ENCODE peak calls at places on chromosomes 16 and 17, in six cellular contexts. X, S, G, W, C and E are unnamed samples.

GRCh38 chr16:53841884-53842283 is 137.9 kb downstream of the FTO start:
- DNase-seq in X (no peak), S (no peak), G (no peak), W (no peak), C (no peak), E (no peak)

GRCh38 chr17:75493476-75494129 is 21.7 kb downstream of the CASKIN2 start:
- DNase-seq in X (no peak), S (no peak), G (no peak), W (no peak), C (no peak), E (no peak)

GRCh38 chr16:269061-269796 is 6.5 kb downstream of the RGS11 start:
- DNase-seq in X (no peak), S (no peak), G (no peak), W (no peak), C (no peak), E (no peak)

GRCh38 chr17:17549732-17550366 is 41.7 kb downstream of the PEMT start:
- DNase-seq in X (no peak), S (no peak), G (no peak), W (no peak), C (no peak), E (no peak)

GRCh38 chr16:59566446-59566845 is 832.3 kb upstream of the GOT2 start:
- DNase-seq in X (no peak), S (no peak), G (no peak), W (no peak), C (no peak), E (no peak)

GRCh38 chr16:74626741-74627416 is 20.0 kb upstream of the GLG1 start:
- DNase-seq in X (no peak), S (no peak), G (no peak), W (no peak), C (no peak), E (no peak)

GRCh38 chr16:69818811-69819587 is 56.9 kb downstream of the WWP2 start:
- DNase-seq in X (no peak), S (no peak), G (no peak), W (no peak), C (no peak), E (no peak)

GRCh38 chr16:30761427-30761927 is 385 bp downstream of the CFAP119 start:
- DNase-seq in X (peak), S (peak), G (peak), W (peak), C (peak), E (peak)

GRCh38 chr16:56347166-56347565 is 78.2 kb downstream of the AMFR start:
- DNase-seq in X (peak), S (no peak), G (no peak), W (no peak), C (no peak), E (no peak)

GRCh38 chr17:2192367-2193028 is 111.1 kb downstream of the SMG6 start:
- DNase-seq in X (no peak), S (no peak), G (peak), W (no peak), C (peak), E (peak)

GRCh38 chr16:1580956-1581355 is 30.9 kb downstream of the IFT140 start:
- DNase-seq in X (no peak), S (peak), G (peak), W (no peak), C (no peak), E (no peak)

GRCh38 chr17:63096426-63096825 is 130.4 kb downstream of the TANC2 start:
- DNase-seq in X (no peak), S (no peak), G (no peak), W (no peak), C (no peak), E (no peak)

GRCh38 chr17:44786551-44787081 is 27.8 kb downstream of the ADAM11 start:
- DNase-seq in X (peak), S (no peak), G (no peak), W (no peak), C (no peak), E (no peak)

GRCh38 chr16:14302399-14303181 is 231.5 kb downstream of the MRTFB start:
- DNase-seq in X (no peak), S (peak), G (no peak), W (peak), C (peak), E (no peak)

GRCh38 chr17:30476726-30477082 is 504 bp upstream of the GOSR1 start:
- DNase-seq in X (no peak), S (peak), G (no peak), W (no peak), C (peak), E (peak)

GRCh38 chr16:83113811-83114210 is 487.0 kb downstream of the CDH13 start:
- DNase-seq in X (no peak), S (no peak), G (no peak), W (no peak), C (no peak), E (no peak)

GRCh38 chr16:24848065-24848464 is 2.3 kb downstream of the SLC5A11 start:
- DNase-seq in X (no peak), S (no peak), G (peak), W (no peak), C (no peak), E (no peak)

GRCh38 chr17:29177871-29178749 is 2.1 kb downstream of the MYO18A start:
- DNase-seq in X (no peak), S (no peak), G (peak), W (no peak), C (peak), E (no peak)

GRCh38 chr16:64738321-64738960 is 383.4 kb downstream of the CDH11 start:
- DNase-seq in X (no peak), S (no peak), G (no peak), W (no peak), C (no peak), E (no peak)

GRCh38 chr17:142876-143784 is 5.8 kb downstream of the SCGB1C2 start:
- DNase-seq in X (peak), S (no peak), G (no peak), W (no peak), C (no peak), E (no peak)

GRCh38 chr17:34146440-34147043 is 108.5 kb upstream of the CCL2 start:
- DNase-seq in X (peak), S (peak), G (peak), W (peak), C (peak), E (peak)

GRCh38 chr17:75875940-75876189 is 2.5 kb downstream of the TRIM47 start:
- DNase-seq in X (no peak), S (no peak), G (no peak), W (no peak), C (no peak), E (no peak)

GRCh38 chr17:73029941-73030340 is 62.5 kb downstream of the SLC39A11 start:
- DNase-seq in X (no peak), S (no peak), G (no peak), W (no peak), C (no peak), E (no peak)

GRCh38 chr17:65559802-65560627 is 1.4 kb downstream of the AXIN2 start:
- DNase-seq in X (peak), S (peak), G (no peak), W (peak), C (no peak), E (no peak)

GRCh38 chr17:8125196-8125946 is 1.5 kb upstream of the HES7 start:
- DNase-seq in X (peak), S (peak), G (peak), W (peak), C (peak), E (peak)

GRCh38 chr17:83196088-83196765 is 116.8 kb downstream of the METRNL start:
- DNase-seq in X (peak), S (no peak), G (no peak), W (no peak), C (no peak), E (no peak)

GRCh38 chr16:3950343-3951193 is 70.1 kb upstream of the CREBBP start:
- DNase-seq in X (peak), S (no peak), G (peak), W (no peak), C (no peak), E (no peak)

GRCh38 chr17:5537251-5537650 is 47.1 kb downstream of the NLRP1 start:
- DNase-seq in X (no peak), S (no peak), G (no peak), W (no peak), C (no peak), E (no peak)

GRCh38 chr17:77877674-77878355 is 80.7 kb upstream of the TNRC6C start:
- DNase-seq in X (no peak), S (no peak), G (no peak), W (no peak), C (no peak), E (no peak)

GRCh38 chr17:63967953-63968352 is 4.8 kb downstream of the SCN4A start:
- DNase-seq in X (no peak), S (no peak), G (no peak), W (no peak), C (no peak), E (no peak)

GRCh38 chr16:4968879-4969278 is 10.7 kb downstream of the SEC14L5 start:
- DNase-seq in X (no peak), S (no peak), G (no peak), W (no peak), C (no peak), E (no peak)

GRCh38 chr16:2173366-2173765 is 17.8 kb downstream of the TRAF7 start:
- DNase-seq in X (no peak), S (no peak), G (no peak), W (no peak), C (no peak), E (no peak)

GRCh38 chr16:48450367-48450766 is 65.2 kb upstream of the SIAH1 start:
- DNase-seq in X (no peak), S (no peak), G (no peak), W (no peak), C (no peak), E (no peak)

GRCh38 chr16:8887438-8887765 is 5.3 kb downstream of the LITAFD start:
- DNase-seq in X (peak), S (no peak), G (no peak), W (no peak), C (no peak), E (no peak)

GRCh38 chr17:57170866-57171265 is 85.5 kb upstream of the MSI2 start:
- DNase-seq in X (no peak), S (no peak), G (no peak), W (no peak), C (no peak), E (no peak)